ENCODE peak calls at places on chromosomes 6 and 20, in four cellular contexts. One of them, this sample, is unnamed.
A peak's percentile ranks its signal among the peaks of the same experiment; 100 is the strongest.

GRCh38 chr6:87943191-87943590 is 104.5 kb upstream of the SPACA1 start:
- DNase-seq in K562: no peak
- DNase-seq in WTC11: no peak
- DNase-seq in HepG2: no peak
- DNase-seq in this sample: no peak

GRCh38 chr20:40506567-40506966 is 182.5 kb downstream of the MAFB start:
- DNase-seq in K562: no peak
- DNase-seq in WTC11: no peak
- DNase-seq in HepG2: peak; percentile 37
- DNase-seq in this sample: no peak

GRCh38 chr6:47096233-47096887 is 54.2 kb upstream of the ADGRF1 start:
- DNase-seq in K562: no peak
- DNase-seq in WTC11: no peak
- DNase-seq in HepG2: no peak
- DNase-seq in this sample: no peak

GRCh38 chr20:45779011-45779915 is 12.4 kb downstream of the WFDC3 start:
- DNase-seq in K562: no peak
- DNase-seq in WTC11: no peak
- DNase-seq in HepG2: no peak
- DNase-seq in this sample: no peak

GRCh38 chr6:155771822-155772221 is 316.2 kb upstream of the NOX3 start:
- DNase-seq in K562: no peak
- DNase-seq in WTC11: no peak
- DNase-seq in HepG2: no peak
- DNase-seq in this sample: no peak

GRCh38 chr6:16747232-16748027 is 13.8 kb downstream of the ATXN1 start:
- DNase-seq in K562: no peak
- DNase-seq in WTC11: no peak
- DNase-seq in HepG2: peak; percentile 78
- DNase-seq in this sample: no peak

GRCh38 chr20:56380375-56380774 is 11.6 kb downstream of the AURKA start:
- DNase-seq in K562: no peak
- DNase-seq in WTC11: no peak
- DNase-seq in HepG2: no peak
- DNase-seq in this sample: no peak

GRCh38 chr6:111406200-111406711 is 76.8 kb downstream of the REV3L start:
- DNase-seq in K562: no peak
- DNase-seq in WTC11: no peak
- DNase-seq in HepG2: no peak
- DNase-seq in this sample: peak; percentile 96

GRCh38 chr6:103893082-103893481 is 966.6 kb downstream of the HACE1 start:
- DNase-seq in K562: no peak
- DNase-seq in WTC11: no peak
- DNase-seq in HepG2: no peak
- DNase-seq in this sample: no peak

GRCh38 chr6:38804368-38804767 is 89.3 kb downstream of the DNAH8 start:
- DNase-seq in K562: no peak
- DNase-seq in WTC11: no peak
- DNase-seq in HepG2: no peak
- DNase-seq in this sample: no peak

GRCh38 chr6:131510094-131510493 is 62.9 kb upstream of the ARG1 start:
- DNase-seq in K562: no peak
- DNase-seq in WTC11: peak; percentile 60
- DNase-seq in HepG2: no peak
- DNase-seq in this sample: peak; percentile 38

GRCh38 chr6:16956371-16956770 is 145.5 kb upstream of the STMND1 start:
- DNase-seq in K562: no peak
- DNase-seq in WTC11: no peak
- DNase-seq in HepG2: no peak
- DNase-seq in this sample: no peak

GRCh38 chr6:139905404-139906052 is 531.1 kb upstream of the CITED2 start:
- DNase-seq in K562: no peak
- DNase-seq in WTC11: no peak
- DNase-seq in HepG2: no peak
- DNase-seq in this sample: no peak

GRCh38 chr20:56865055-56865454 is 235.9 kb downstream of the TFAP2C start:
- DNase-seq in K562: no peak
- DNase-seq in WTC11: no peak
- DNase-seq in HepG2: no peak
- DNase-seq in this sample: no peak

GRCh38 chr6:74256387-74257180 is 560.6 kb downstream of the CD109 start:
- DNase-seq in K562: no peak
- DNase-seq in WTC11: no peak
- DNase-seq in HepG2: no peak
- DNase-seq in this sample: no peak

GRCh38 chr6:94269256-94269655 is 849.9 kb upstream of the EPHA7 start:
- DNase-seq in K562: no peak
- DNase-seq in WTC11: no peak
- DNase-seq in HepG2: no peak
- DNase-seq in this sample: no peak

GRCh38 chr20:1809611-1810510 is 85.3 kb upstream of the SIRPA start:
- DNase-seq in K562: no peak
- DNase-seq in WTC11: no peak
- DNase-seq in HepG2: no peak
- DNase-seq in this sample: no peak

GRCh38 chr6:107695061-107695715 is 128.9 kb downstream of the SCML4 start:
- DNase-seq in K562: no peak
- DNase-seq in WTC11: no peak
- DNase-seq in HepG2: no peak
- DNase-seq in this sample: no peak

GRCh38 chr6:135372758-135373157 is 124.8 kb downstream of the AHI1 start:
- DNase-seq in K562: no peak
- DNase-seq in WTC11: no peak
- DNase-seq in HepG2: no peak
- DNase-seq in this sample: no peak

DNA sequence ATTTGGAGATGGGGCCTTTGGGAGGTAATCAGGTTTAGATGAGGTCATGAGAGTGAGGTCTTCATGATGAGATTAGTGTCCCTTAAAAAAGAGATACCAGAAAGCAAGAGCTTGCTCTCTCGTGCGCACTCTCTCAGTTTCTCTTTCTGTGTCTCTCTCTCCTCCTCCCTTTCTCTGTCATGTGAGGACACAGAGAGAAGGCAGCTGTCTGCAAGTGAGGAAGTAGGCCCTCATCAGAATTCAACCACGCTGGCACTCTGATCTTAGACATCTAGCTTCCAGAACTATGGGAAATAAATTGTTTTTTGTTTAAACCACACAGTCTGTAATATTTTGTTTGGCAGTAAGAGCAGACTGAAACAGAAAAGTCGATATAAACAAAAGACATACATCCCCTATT is 180.5 kb downstream of the IBTK start:
- DNase-seq in K562: no peak
- DNase-seq in WTC11: no peak
- DNase-seq in HepG2: no peak
- DNase-seq in this sample: peak; percentile 64
- TF ChIP-seq CREM in K562: no peak
- TF ChIP-seq CREM in WTC11: no peak
- TF ChIP-seq CREM in HepG2: no peak
- TF ChIP-seq CREM in this sample: no peak

GRCh38 chr20:53926428-53927028 is 143.9 kb downstream of the BCAS1 start:
- DNase-seq in K562: no peak
- DNase-seq in WTC11: no peak
- DNase-seq in HepG2: peak; percentile 98
- DNase-seq in this sample: peak; percentile 99
- TF ChIP-seq CREM in K562: peak; percentile 14
- TF ChIP-seq CREM in WTC11: no peak
- TF ChIP-seq CREM in HepG2: no peak
- TF ChIP-seq CREM in this sample: peak; percentile 81

DNA sequence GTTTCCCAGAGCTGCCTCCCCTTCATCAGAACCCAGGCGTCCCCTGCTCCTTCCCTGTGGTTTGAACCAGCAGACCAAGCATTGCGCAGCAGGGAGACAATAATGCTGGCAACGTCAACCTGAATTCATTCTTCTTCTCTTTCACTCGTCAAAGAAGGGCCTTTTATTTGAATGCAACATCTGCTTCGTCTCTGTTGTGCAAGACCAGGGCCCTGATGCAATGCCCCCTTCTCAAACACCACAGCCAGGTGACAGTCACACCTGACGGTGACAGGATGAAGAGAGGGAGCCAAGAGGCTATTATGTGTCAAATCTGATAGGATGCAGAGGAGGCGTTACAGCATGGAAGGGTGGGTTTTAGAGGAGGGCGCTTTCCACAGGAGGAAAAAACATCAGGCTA is 8.0 kb downstream of the INSM1 start:
- DNase-seq in K562: no peak
- DNase-seq in WTC11: no peak
- DNase-seq in HepG2: no peak
- DNase-seq in this sample: no peak
- TF ChIP-seq CREM in K562: no peak
- TF ChIP-seq CREM in WTC11: no peak
- TF ChIP-seq CREM in HepG2: no peak
- TF ChIP-seq CREM in this sample: no peak

GRCh38 chr6:158283304-158284005 is 28.8 kb upstream of the TULP4 start:
- DNase-seq in K562: no peak
- DNase-seq in WTC11: peak; percentile 25
- DNase-seq in HepG2: no peak
- DNase-seq in this sample: no peak
- TF ChIP-seq CREM in K562: no peak
- TF ChIP-seq CREM in WTC11: no peak
- TF ChIP-seq CREM in HepG2: no peak
- TF ChIP-seq CREM in this sample: no peak

DNA sequence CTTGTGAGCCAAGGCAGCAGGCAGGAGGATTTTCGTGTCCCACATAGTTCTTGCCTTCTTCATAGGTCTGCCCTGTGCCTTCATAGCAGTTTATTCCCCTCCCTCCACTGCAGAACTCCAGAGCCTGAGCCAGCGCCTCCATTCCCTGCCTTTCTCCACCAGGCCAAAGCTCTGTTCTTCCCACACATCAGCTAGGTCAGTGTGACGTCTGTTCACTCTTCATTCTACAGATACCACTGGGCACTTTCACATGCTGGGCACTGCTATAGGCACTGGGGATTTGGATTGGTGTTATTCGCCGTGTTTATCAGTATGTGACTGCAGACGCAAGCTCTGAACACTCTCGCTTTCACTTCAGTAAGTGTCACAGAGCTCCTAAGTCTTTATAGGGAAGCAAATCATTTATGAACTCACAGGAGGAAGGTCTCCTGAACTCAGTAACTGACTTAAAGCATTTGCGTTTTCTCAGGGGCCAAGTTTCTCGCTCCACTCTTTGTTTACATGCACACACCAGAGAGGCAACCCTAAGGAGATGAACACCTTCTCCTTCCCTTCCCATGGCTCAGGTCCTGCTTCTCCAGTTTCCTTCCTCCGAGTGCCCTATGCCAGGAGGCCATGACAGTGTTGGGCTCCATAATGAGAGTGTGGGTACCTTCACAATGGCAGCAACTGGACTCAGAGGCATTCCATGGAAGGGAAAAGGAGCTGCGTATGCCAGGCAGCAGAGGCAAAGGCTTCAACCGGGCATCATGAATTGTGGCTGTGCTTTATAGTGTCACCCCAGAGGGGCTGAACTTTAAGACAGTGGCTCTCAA is 6.3 kb upstream of the APMAP start:
- DNase-seq in K562: no peak
- DNase-seq in WTC11: no peak
- DNase-seq in HepG2: no peak
- DNase-seq in this sample: no peak
- TF ChIP-seq CREM in K562: no peak
- TF ChIP-seq CREM in WTC11: no peak
- TF ChIP-seq CREM in HepG2: no peak
- TF ChIP-seq CREM in this sample: no peak

GRCh38 chr6:110054664-110055386 is 76.7 kb downstream of the GPR6 start:
- DNase-seq in K562: no peak
- DNase-seq in WTC11: no peak
- DNase-seq in HepG2: no peak
- DNase-seq in this sample: no peak

GRCh38 chr6:110049696-110050465 is 71.8 kb downstream of the GPR6 start:
- DNase-seq in K562: no peak
- DNase-seq in WTC11: no peak
- DNase-seq in HepG2: no peak
- DNase-seq in this sample: no peak

GRCh38 chr6:110053395-110054240 is 75.5 kb downstream of the GPR6 start:
- DNase-seq in K562: peak; percentile 29
- DNase-seq in WTC11: no peak
- DNase-seq in HepG2: peak; percentile 36
- DNase-seq in this sample: no peak

DNA sequence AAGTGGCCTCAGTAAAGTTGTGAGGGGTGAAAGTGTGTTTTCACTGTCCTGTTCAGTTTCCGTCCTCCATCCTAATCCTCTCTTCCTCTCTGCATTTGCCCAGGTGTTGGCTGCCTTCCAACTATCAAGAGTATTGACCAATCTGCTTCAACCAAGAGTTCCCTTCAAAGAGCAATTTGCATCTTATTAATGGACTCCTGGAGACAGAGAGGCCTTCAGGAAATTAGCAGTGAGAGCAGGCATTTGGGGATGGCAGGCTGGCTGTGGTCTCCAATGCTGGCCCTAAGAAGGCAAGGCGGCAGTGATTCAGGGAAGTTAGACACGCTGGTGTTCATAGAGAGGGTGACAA is 77.2 kb downstream of the GPR6 start:
- DNase-seq in K562: no peak
- DNase-seq in WTC11: no peak
- DNase-seq in HepG2: no peak
- DNase-seq in this sample: no peak
- TF ChIP-seq CREM in K562: no peak
- TF ChIP-seq CREM in WTC11: no peak
- TF ChIP-seq CREM in HepG2: no peak
- TF ChIP-seq CREM in this sample: no peak

DNA sequence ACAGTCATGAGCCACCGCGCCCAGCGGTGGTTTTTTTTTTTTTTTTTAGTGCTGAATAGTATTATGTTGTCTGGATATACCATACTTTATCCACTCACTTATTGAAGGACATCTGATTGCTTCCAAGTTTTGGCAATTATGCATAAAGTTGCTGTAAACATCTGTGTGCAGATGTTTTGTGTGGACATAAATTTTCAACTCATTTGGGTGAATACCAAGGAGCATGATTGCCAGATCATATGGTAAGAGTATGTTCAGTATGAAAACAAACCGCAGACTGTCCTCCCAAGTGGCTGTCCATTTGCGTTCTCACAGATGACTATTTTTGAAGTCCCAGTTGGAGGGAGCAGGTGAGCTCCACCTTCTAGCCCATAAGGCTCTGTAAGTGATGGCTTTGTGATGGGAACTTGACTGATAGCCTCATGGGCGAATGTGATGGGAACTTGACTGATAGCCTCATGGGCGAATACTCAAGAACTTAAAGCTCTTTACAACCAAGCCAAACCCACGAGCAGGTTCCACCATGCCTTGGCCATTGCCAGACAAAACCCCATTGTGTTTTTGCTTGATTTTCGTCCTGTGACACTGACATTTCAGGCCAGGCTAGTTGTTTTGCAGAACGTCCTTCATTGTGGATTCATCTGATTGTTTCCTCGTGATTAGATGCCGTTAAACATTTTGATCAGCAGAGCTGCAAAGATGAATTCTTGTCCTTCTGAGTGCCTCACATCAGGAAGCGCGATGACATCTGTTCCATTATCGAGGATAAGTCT is 51.0 kb downstream of the ZBTB2 start:
- DNase-seq in K562: no peak
- DNase-seq in WTC11: no peak
- DNase-seq in HepG2: no peak
- DNase-seq in this sample: no peak
- TF ChIP-seq CREM in K562: no peak
- TF ChIP-seq CREM in WTC11: no peak
- TF ChIP-seq CREM in HepG2: no peak
- TF ChIP-seq CREM in this sample: no peak

GRCh38 chr20:33317424-33318095 is 34.5 kb downstream of the BPIFB1 start:
- DNase-seq in K562: no peak
- DNase-seq in WTC11: no peak
- DNase-seq in HepG2: no peak
- DNase-seq in this sample: no peak
- TF ChIP-seq CREM in K562: no peak
- TF ChIP-seq CREM in WTC11: no peak
- TF ChIP-seq CREM in HepG2: no peak
- TF ChIP-seq CREM in this sample: no peak

GRCh38 chr6:13563009-13563408 is 11.4 kb upstream of the SIRT5 start:
- DNase-seq in K562: no peak
- DNase-seq in WTC11: no peak
- DNase-seq in HepG2: no peak
- DNase-seq in this sample: no peak
- TF ChIP-seq CREM in K562: no peak
- TF ChIP-seq CREM in WTC11: no peak
- TF ChIP-seq CREM in HepG2: no peak
- TF ChIP-seq CREM in this sample: no peak

This sample was measured in GM12878.